ENCODE peak calls at places on chromosomes 2 and 18, in ten cellular contexts. I, U, F, O, P, D, A, S, Q and M are unnamed samples.

GRCh38 chr2:57080035-57080434 is 896.2 kb downstream of the CCDC85A start:
- DNase-seq in I (no peak), U (no peak), F (peak; percentile 17), O (no peak), P (no peak), D (no peak), A (no peak), S (no peak), Q (no peak), M (no peak)

GRCh38 chr18:58249677-58250076 is 205.7 kb downstream of the NEDD4L start:
- DNase-seq in I (no peak), U (no peak), F (no peak), O (no peak), P (no peak), D (no peak), A (no peak), S (no peak), Q (no peak), M (no peak)

GRCh38 chr2:231923951-231924888 is 2.0 kb downstream of the NPPC start:
- DNase-seq in I (no peak), U (no peak), F (no peak), O (no peak), P (peak; percentile 58), D (no peak), A (no peak), S (no peak), Q (no peak), M (no peak)

GRCh38 chr2:120291464-120292311 is 39.0 kb downstream of the RALB start:
- DNase-seq in I (no peak), U (peak; percentile 68), F (no peak), O (no peak), P (no peak), D (no peak), A (no peak), S (no peak), Q (no peak), M (no peak)

GRCh38 chr2:203909192-203909945 is 27.2 kb upstream of the ICOS start:
- DNase-seq in I (no peak), U (peak; percentile 13), F (peak; percentile 32), O (no peak), P (no peak), D (peak; percentile 11), A (peak; percentile 19), S (peak; percentile 67), Q (no peak), M (no peak)

GRCh38 chr2:18926633-18927524 is 337.5 kb upstream of the NT5C1B start:
- DNase-seq in I (no peak), U (no peak), F (no peak), O (no peak), P (no peak), D (no peak), A (no peak), S (no peak), Q (no peak), M (no peak)

GRCh38 chr18:79605481-79605880 is 74.1 kb upstream of the CTDP1 start:
- DNase-seq in I (peak; percentile 5), U (no peak), F (no peak), O (peak; percentile 3), P (no peak), D (peak; percentile 3), A (no peak), S (no peak), Q (peak; percentile 13), M (no peak)

GRCh38 chr18:27004056-27004829 is 138.7 kb upstream of the AQP4 start:
- DNase-seq in I (no peak), U (no peak), F (peak; percentile 13), O (no peak), P (no peak), D (no peak), A (no peak), S (no peak), Q (no peak), M (no peak)

GRCh38 chr2:112482309-112483046 is 522 bp downstream of the TTL start:
- DNase-seq in I (peak; percentile 42), U (peak; percentile 49), F (peak; percentile 54), O (peak; percentile 29), P (peak; percentile 68), D (peak; percentile 30), A (peak; percentile 29), S (no peak), Q (peak; percentile 40), M (peak; percentile 17)

GRCh38 chr2:112480540-112481049 is 1.4 kb upstream of the TTL start:
- DNase-seq in I (no peak), U (peak; percentile 42), F (peak; percentile 53), O (no peak), P (no peak), D (peak; percentile 13), A (no peak), S (no peak), Q (no peak), M (no peak)

GRCh38 chr2:112483047-112483473 is 1.1 kb downstream of the TTL start:
- DNase-seq in I (peak; percentile 44), U (peak; percentile 52), F (peak; percentile 77), O (peak; percentile 28), P (no peak), D (no peak), A (peak; percentile 16), S (no peak), Q (no peak), M (no peak)

GRCh38 chr2:112481050-112481527 is 867 bp upstream of the TTL start:
- DNase-seq in I (peak; percentile 85), U (peak; percentile 89), F (peak; percentile 87), O (peak; percentile 72), P (peak; percentile 92), D (peak; percentile 87), A (peak; percentile 81), S (peak; percentile 82), Q (peak; percentile 88), M (peak; percentile 95)

GRCh38 chr2:112481528-112482228 is at the start of gene TTL:
- DNase-seq in I (peak; percentile 73), U (peak; percentile 89), F (peak; percentile 66), O (peak; percentile 58), P (peak; percentile 89), D (peak; percentile 81), A (peak; percentile 66), S (peak; percentile 53), Q (peak; percentile 85), M (peak; percentile 94)
- TF ChIP-seq POLR2A in I (no peak), U (peak; percentile 55), F (peak; percentile 48), O (peak; percentile 48), P (no peak), D (no peak), A (no peak), S (no peak), Q (peak; percentile 40), M (no peak)

DNA sequence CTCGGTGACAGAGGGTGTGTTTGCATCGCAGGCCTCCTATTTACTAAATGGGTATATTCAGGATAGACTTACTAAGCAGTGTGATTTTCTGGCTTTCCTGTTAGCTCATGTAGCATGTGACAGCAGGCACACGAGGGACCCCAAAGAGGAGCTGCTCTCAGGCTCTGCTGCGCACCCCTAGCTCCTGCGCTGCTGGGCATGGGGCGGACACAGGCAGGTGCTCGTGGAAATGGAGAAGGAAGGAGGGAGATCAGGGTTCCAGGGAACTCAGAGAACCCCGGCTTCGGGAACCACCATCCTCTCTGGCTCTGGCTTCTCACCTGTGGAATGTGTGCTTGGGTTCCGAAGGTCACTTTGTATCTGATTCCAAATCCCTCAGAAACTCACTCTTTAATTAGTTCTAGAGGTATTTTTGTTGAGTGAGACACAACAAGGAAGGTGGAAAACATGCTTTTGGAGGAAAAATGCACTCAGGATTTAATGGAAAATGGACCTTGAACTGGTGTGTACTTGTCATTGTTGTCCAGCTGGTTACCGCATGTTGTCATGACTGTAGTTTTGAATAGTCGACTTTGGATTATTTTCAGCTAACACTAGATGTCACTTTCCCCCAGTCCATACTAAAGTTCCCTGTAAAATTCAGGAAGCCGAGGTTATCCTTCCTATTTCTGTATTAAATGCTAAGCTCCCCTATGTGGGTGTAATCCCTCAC is 3.5 kb downstream of the SNTG2 start:
- DNase-seq in I (no peak), U (no peak), F (peak; percentile 20), O (no peak), P (no peak), D (no peak), A (no peak), S (no peak), Q (no peak), M (no peak)
- TF ChIP-seq CTCF in I (no peak), U (no peak), F (peak; percentile 27), O (peak; percentile 37), P (peak; percentile 57), D (no peak), A (no peak), S (no peak), Q (peak; percentile 18), M (no peak)

GRCh38 chr18:8747440-8747937 is 42.1 kb downstream of the MTCL1 start:
- DNase-seq in I (no peak), U (no peak), F (peak; percentile 54), O (no peak), P (no peak), D (no peak), A (no peak), S (no peak), Q (no peak), M (no peak)
- H3K4me3 ChIP-seq in I (no peak overlapping the region), U (no peak overlapping the region), F (no peak overlapping the region), O (no peak overlapping the region), P (no peak overlapping the region), D (no peak overlapping the region), A (no peak overlapping the region), S (no peak overlapping the region), Q (no peak overlapping the region), M (no peak overlapping the region)

GRCh38 chr2:60883896-60884295 is 2.5 kb downstream of the REL start:
- DNase-seq in I (no peak), U (no peak), F (no peak), O (no peak), P (no peak), D (no peak), A (no peak), S (no peak), Q (no peak), M (no peak)

GRCh38 chr2:60880988-60881932 is at the start of gene REL:
- DNase-seq in I (peak; percentile 92), U (peak; percentile 92), F (peak; percentile 93), O (peak; percentile 87), P (peak; percentile 95), D (peak; percentile 95), A (peak; percentile 93), S (peak; percentile 77), Q (peak; percentile 97), M (peak; percentile 87)

GRCh38 chr2:60884795-60885194 is 3.4 kb downstream of the REL start:
- DNase-seq in I (no peak), U (no peak), F (no peak), O (no peak), P (no peak), D (no peak), A (no peak), S (no peak), Q (no peak), M (no peak)

GRCh38 chr2:60885683-60886082 is 4.3 kb downstream of the REL start:
- DNase-seq in I (no peak), U (no peak), F (peak; percentile 46), O (no peak), P (no peak), D (no peak), A (no peak), S (no peak), Q (no peak), M (no peak)

DNA sequence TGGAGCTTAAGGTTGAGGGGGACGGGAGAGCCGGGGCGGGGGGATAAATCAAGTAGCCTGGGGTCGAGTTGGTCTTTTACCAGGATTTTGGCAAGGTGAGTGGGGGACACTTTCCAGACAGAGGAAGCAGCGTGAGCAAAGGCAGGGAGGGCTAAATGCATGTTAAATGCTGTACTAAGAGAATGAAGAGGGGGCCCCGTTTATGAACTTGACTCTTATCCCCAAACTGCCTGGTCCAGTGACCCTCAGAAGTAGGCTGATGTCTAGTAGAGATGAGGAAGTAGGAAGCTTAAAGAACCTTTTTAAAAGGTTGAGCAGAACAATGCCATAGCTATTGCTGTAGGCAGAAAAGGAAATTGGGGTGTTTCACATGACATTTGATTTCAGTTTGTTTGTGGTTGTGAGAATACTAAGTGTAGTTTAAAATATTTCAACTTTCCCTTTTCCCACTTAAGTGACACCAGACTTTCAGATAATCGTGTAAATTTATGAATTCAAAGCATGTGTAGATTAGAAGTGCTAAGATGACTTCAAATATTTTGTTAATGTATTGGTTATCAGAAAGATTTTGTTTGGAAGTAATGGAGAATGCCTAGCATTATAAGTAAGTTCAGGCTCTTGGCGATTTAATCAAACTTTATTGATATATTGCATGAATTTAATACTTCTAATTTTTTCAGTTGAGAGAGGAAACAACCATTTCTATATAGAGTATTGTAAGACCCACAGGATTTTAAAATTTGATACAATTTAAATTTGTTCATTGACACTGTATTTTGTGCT is 1.8 kb downstream of the REL start:
- DNase-seq in I (no peak), U (peak; percentile 27), F (peak; percentile 25), O (no peak), P (no peak), D (peak; percentile 24), A (no peak), S (peak; percentile 21), Q (no peak), M (no peak)
- TF ChIP-seq POLR2A in I (no peak), U (no peak), F (no peak), O (no peak), P (no peak), D (peak; percentile 35), A (no peak), S (no peak), Q (peak; percentile 40), M (no peak)